ENCODE peak calls at places on chromosomes 7 and 10, in four cellular contexts. K is pancreas, U is kidney, D is cardiac muscle cell. N is an unnamed sample.

GRCh38 chr10:117548191-117548668 is 5.7 kb downstream of the EMX2 start:
- DNase-seq in D (no peak), K (no peak), U (no peak), N (no peak)

GRCh38 chr10:113454341-113455061 is 98.4 kb upstream of the HABP2 start:
- DNase-seq in U (peak), D (peak), K (peak), N (peak)

GRCh38 chr7:130891254-130892094 is 157.5 kb upstream of the KLF14 start:
- DNase-seq in D (no peak), U (peak), K (no peak), N (peak)

GRCh38 chr10:119410361-119411116 is 132.0 kb downstream of the RGS10 start:
- DNase-seq in K (no peak), D (no peak), U (no peak), N (no peak)

GRCh38 chr7:121006731-121007315 is 18.3 kb downstream of the CPED1 start:
- DNase-seq in D (no peak), U (no peak), K (no peak), N (no peak)

GRCh38 chr10:126459878-126460481 is 71.7 kb upstream of the ADAM12 start:
- DNase-seq in D (no peak), K (no peak), U (no peak), N (peak)

GRCh38 chr10:47340613-47341170 is 7.5 kb upstream of the RBP3 start:
- DNase-seq in D (peak), U (peak), K (peak), N (peak)

GRCh38 chr7:1667566-1668485 is 2.3 kb upstream of the ELFN1 start:
- DNase-seq in U (peak), D (peak), K (peak), N (no peak)

GRCh38 chr7:130921391-130922180 is 187.6 kb upstream of the KLF14 start:
- DNase-seq in U (peak), K (no peak), D (peak), N (no peak)

GRCh38 chr7:70678621-70679251 is 453.2 kb upstream of the GALNT17 start:
- DNase-seq in K (no peak), U (no peak), D (no peak), N (no peak)

GRCh38 chr7:120856621-120857352 is 1.2 kb downstream of the TSPAN12 start:
- DNase-seq in U (peak), K (peak), D (peak), N (no peak)

GRCh38 chr7:113086431-113086888 is at the start of gene GPR85:
- DNase-seq in U (peak), D (peak), K (peak), N (peak)

GRCh38 chr7:27175005-27175625 is 995 bp upstream of the HOXA10 start:
- DNase-seq in K (peak), D (no peak), U (peak), N (no peak)

GRCh38 chr7:41816111-41816510 is 113.2 kb upstream of the INHBA start:
- DNase-seq in U (no peak), K (no peak), D (peak), N (no peak)

GRCh38 chr10:79142064-79142491 is 73.3 kb downstream of the ZMIZ1 start:
- DNase-seq in U (peak), D (peak), K (no peak), N (no peak)

GRCh38 chr10:21995557-21995956 is 8.0 kb downstream of the DNAJC1 start:
- DNase-seq in U (no peak), K (no peak), D (no peak), N (peak)

GRCh38 chr10:96352587-96352986 is 6.2 kb downstream of the OPALIN start:
- DNase-seq in U (no peak), D (no peak), K (no peak), N (no peak)

GRCh38 chr10:14399641-14400040 is 68.9 kb upstream of the FRMD4A start:
- DNase-seq in K (no peak), U (no peak), D (no peak), N (no peak)

GRCh38 chr10:113958631-113959382 is 84.9 kb upstream of the ADRB1 start:
- DNase-seq in U (peak), K (no peak), D (no peak), N (peak)

GRCh38 chr10:70715853-70716795 is 43.8 kb downstream of the ADAMTS14 start:
- DNase-seq in D (no peak), K (no peak), U (no peak), N (peak)

GRCh38 chr10:72008096-72008933 is 44.1 kb downstream of the CHST3 start:
- DNase-seq in K (no peak), U (no peak), D (no peak), N (peak)

GRCh38 chr10:124892905-124893304 is 49.0 kb upstream of the ZRANB1 start:
- DNase-seq in K (no peak), D (no peak), U (no peak), N (no peak)

GRCh38 chr10:125002423-125003145 is 60.7 kb downstream of the ZRANB1 start:
- DNase-seq in D (no peak), U (peak), K (peak), N (no peak)

GRCh38 chr10:74544106-74544505 is 282.3 kb upstream of the KAT6B start:
- DNase-seq in U (no peak), D (no peak), K (no peak), N (no peak)

GRCh38 chr7:116630932-116631449 is 41.0 kb upstream of the MET start:
- DNase-seq in U (peak), K (peak), D (no peak), N (peak)

GRCh38 chr7:105680505-105681187 is 99.4 kb upstream of the EFCAB10 start:
- DNase-seq in K (no peak), D (no peak), U (peak), N (peak)

GRCh38 chr7:65216469-65216868 is 157.2 kb upstream of the ZNF92 start:
- DNase-seq in U (peak), D (peak), K (peak), N (peak)

GRCh38 chr10:99396471-99396870 is 34.0 kb downstream of the GOT1 start:
- DNase-seq in D (no peak), U (no peak), K (no peak), N (no peak)

GRCh38 chr7:117384693-117385092 is 42.6 kb downstream of the ASZ1 start:
- DNase-seq in U (no peak), K (no peak), D (no peak), N (no peak)

GRCh38 chr7:40199076-40199802 is 64.4 kb downstream of the SUGCT start:
- DNase-seq in U (no peak), D (peak), K (no peak), N (peak)

GRCh38 chr7:6651866-6652445 is 14.8 kb downstream of the ZNF316 start:
- DNase-seq in U (no peak), K (peak), D (no peak), N (no peak)

GRCh38 chr10:76114556-76114955 is 683.1 kb downstream of the LRMDA start:
- DNase-seq in K (no peak), D (peak), U (no peak), N (no peak)

GRCh38 chr10:47296111-47296894 is 3.7 kb upstream of the GDF10 start:
- DNase-seq in U (no peak), D (no peak), K (no peak), N (no peak)

GRCh38 chr10:84139126-84140035 is at the start of gene GHITM:
- DNase-seq in K (peak), D (peak), U (peak), N (peak)
- TF ChIP-seq CTCF in K (peak), D (peak), U (peak), N (peak)

DNA sequence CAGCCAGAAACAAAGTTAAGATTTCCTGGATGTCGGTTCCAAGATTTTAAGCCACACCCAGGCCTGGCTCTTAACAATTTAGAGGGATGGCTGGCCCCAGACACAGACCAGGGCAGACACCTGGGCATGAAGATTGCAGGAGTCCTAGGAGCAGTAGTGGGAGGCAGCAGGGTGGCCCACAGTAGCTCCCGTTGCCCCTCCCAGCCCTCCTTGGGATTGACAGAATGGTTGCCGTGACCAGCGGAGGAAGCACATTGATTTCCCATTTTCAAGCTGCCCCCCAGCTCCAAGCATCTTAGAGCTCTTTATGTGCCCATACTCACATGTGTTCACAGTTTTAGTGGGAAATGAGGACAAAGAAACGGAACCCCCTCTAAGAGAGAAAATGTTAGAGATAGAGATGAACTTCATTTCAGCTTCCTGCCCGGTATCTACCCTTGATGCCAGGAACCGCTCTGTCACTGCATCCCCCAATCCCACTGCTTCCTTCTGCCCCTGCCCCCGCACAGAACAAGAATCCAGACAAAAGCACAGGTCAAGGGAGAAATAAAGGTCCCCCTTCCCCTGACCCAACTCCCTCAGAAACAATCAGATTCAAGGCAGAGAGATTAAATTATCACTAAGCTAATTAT is 101.1 kb downstream of the PLXNA4 start:
- DNase-seq in U (no peak), D (no peak), K (no peak), N (no peak)
- TF ChIP-seq CTCF in U (no peak), D (no peak), K (no peak), N (no peak)

GRCh38 chr7:81769891-81770818 is at the start of gene HGF:
- DNase-seq in U (peak), K (no peak), D (peak), N (no peak)
- TF ChIP-seq CTCF in U (no peak), K (no peak), D (peak), N (no peak)

GRCh38 chr10:13351340-13351915 is 3.3 kb upstream of the SEPHS1 start:
- DNase-seq in D (no peak), K (no peak), U (no peak), N (no peak)
- TF ChIP-seq CTCF in D (no peak), K (no peak), U (no peak), N (no peak)

GRCh38 chr7:2708547-2709310 is 20.7 kb downstream of the AMZ1 start:
- DNase-seq in U (peak), K (no peak), D (no peak), N (no peak)

GRCh38 chr7:2710256-2710655 is 22.3 kb downstream of the AMZ1 start:
- DNase-seq in D (no peak), K (no peak), U (no peak), N (no peak)

GRCh38 chr7:2710901-2711551 is 23.0 kb downstream of the AMZ1 start:
- DNase-seq in K (no peak), U (no peak), D (no peak), N (no peak)

GRCh38 chr7:2708041-2708440 is 20.0 kb downstream of the AMZ1 start:
- DNase-seq in K (no peak), D (no peak), U (no peak), N (no peak)

GRCh38 chr7:2709553-2710165 is 21.7 kb downstream of the AMZ1 start:
- DNase-seq in U (peak), D (peak), K (peak), N (peak)
- TF ChIP-seq CTCF in U (peak), D (peak), K (peak), N (peak)

GRCh38 chr10:4234661-4235060 is 449.7 kb upstream of the KLF6 start:
- DNase-seq in D (no peak), U (no peak), K (no peak), N (peak)
- TF ChIP-seq CTCF in D (no peak), U (no peak), K (no peak), N (no peak)

DNA sequence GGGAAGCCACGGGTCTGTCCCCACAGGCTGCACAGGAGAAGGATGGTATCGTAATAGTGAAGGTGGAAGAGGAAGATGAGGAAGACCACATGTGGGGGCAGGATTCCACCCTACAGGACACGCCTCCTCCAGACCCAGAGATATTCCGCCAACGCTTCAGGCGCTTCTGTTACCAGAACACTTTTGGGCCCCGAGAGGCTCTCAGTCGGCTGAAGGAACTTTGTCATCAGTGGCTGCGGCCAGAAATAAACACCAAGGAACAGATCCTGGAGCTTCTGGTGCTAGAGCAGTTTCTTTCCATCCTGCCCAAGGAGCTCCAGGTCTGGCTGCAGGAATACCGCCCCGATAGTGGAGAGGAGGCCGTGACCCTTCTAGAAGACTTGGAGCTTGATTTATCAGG is 8.1 kb downstream of the ZKSCAN1 start:
- DNase-seq in D (no peak), K (no peak), U (no peak), N (no peak)
- TF ChIP-seq CTCF in D (no peak), K (no peak), U (no peak), N (no peak)

DNA sequence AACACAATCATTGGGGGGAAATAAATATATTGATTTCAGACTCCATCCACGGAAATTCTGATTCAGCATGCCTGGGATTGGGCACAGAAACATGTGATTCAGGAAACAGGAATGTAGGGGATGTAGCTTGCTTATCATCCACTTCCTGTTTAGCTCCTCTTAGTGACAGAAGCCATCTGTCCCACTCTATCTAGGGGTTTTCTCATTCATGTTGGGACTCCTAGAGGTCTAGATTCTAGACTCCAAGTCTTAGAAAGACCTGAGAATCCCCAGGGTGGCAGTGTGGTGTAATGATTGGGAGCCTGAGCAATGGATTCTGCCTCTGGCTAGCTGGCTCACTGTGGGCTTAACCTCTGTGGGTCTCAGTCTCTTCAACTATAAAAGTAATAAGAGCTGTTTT is 67.9 kb downstream of the CDK1 start:
- DNase-seq in D (no peak), K (no peak), U (no peak), N (peak)
- TF ChIP-seq CTCF in D (peak), K (no peak), U (no peak), N (no peak)

N was measured in MCF 10A.